ENCODE peak calls at places on chromosomes 6 and 20, in four cellular contexts. R is A549, J is K562, O is HepG2. Z is an unnamed sample.

GRCh38 chr20:16479666-16480065 is 93.6 kb downstream of the KIF16B start:
- DNase-seq in J (no peak), O (peak), R (no peak), Z (no peak)

GRCh38 chr20:34527016-34527415 is 10.8 kb downstream of the DYNLRB1 start:
- DNase-seq in O (no peak), R (no peak), J (no peak), Z (no peak)

GRCh38 chr6:19866199-19866872 is 29.2 kb downstream of the ID4 start:
- DNase-seq in J (no peak), R (no peak), O (no peak), Z (no peak)

GRCh38 chr6:137488736-137489409 is 5.3 kb downstream of the OLIG3 start:
- DNase-seq in O (no peak), R (no peak), J (no peak), Z (no peak)

GRCh38 chr20:64106435-64106961 is 867 bp downstream of the NPBWR2 start:
- DNase-seq in O (no peak), J (no peak), R (no peak), Z (no peak)

GRCh38 chr20:37396520-37397075 is 50.7 kb downstream of the SRC start:
- DNase-seq in J (peak), R (no peak), O (no peak), Z (no peak)

GRCh38 chr20:51310216-51310615 is 232.3 kb downstream of the NFATC2 start:
- DNase-seq in O (no peak), J (no peak), R (no peak), Z (no peak)

GRCh38 chr20:24648481-24648880 is 179.1 kb downstream of the SYNDIG1 start:
- DNase-seq in R (no peak), J (no peak), O (no peak), Z (no peak)

GRCh38 chr6:70860920-70861319 is 95.9 kb downstream of the B3GAT2 start:
- DNase-seq in J (no peak), R (no peak), O (no peak), Z (no peak)

GRCh38 chr20:53623454-53624206 is 30.0 kb upstream of the ZNF217 start:
- DNase-seq in O (peak), J (peak), R (peak), Z (peak)

GRCh38 chr20:37864275-37864674 is 38.7 kb upstream of the VSTM2L start:
- DNase-seq in R (no peak), J (no peak), O (no peak), Z (no peak)

GRCh38 chr6:3520541-3521220 is 63.8 kb upstream of the SLC22A23 start:
- DNase-seq in J (no peak), R (no peak), O (no peak), Z (no peak)

GRCh38 chr20:542777-543368 is 717 bp downstream of the CSNK2A1 start:
- DNase-seq in J (peak), O (no peak), R (peak), Z (no peak)

GRCh38 chr6:25717856-25718740 is 36.4 kb upstream of the SLC17A4 start:
- DNase-seq in O (peak), J (peak), R (peak), Z (no peak)

GRCh38 chr6:77456531-77457248 is 6.6 kb downstream of the HTR1B start:
- DNase-seq in J (no peak), R (no peak), O (peak), Z (no peak)

GRCh38 chr20:62808211-62808865 is 3.7 kb downstream of the OGFR start:
- DNase-seq in J (peak), R (peak), O (peak), Z (no peak)

GRCh38 chr6:121319112-121319553 is 15.1 kb downstream of the TBC1D32 start:
- DNase-seq in R (peak), J (no peak), O (peak), Z (no peak)

GRCh38 chr6:15956205-15957106 is 172.4 kb upstream of the MYLIP start:
- DNase-seq in J (peak), O (peak), R (no peak), Z (no peak)

GRCh38 chr20:37336369-37337207 is 9.4 kb upstream of the SRC start:
- DNase-seq in J (peak), O (no peak), R (no peak), Z (peak)

GRCh38 chr6:132256457-132256856 is 144.8 kb downstream of the MOXD1 start:
- DNase-seq in J (no peak), O (no peak), R (no peak), Z (no peak)

GRCh38 chr20:25540273-25540672 is 45.1 kb downstream of the NINL start:
- DNase-seq in R (no peak), J (peak), O (no peak), Z (no peak)

GRCh38 chr6:101001012-101001411 is 119.9 kb upstream of the ASCC3 start:
- DNase-seq in R (no peak), O (no peak), J (no peak), Z (no peak)

GRCh38 chr6:113873043-113873667 is 16.0 kb downstream of the MARCKS start:
- DNase-seq in J (no peak), O (peak), R (peak), Z (no peak)

GRCh38 chr6:87366899-87367298 is 22.3 kb downstream of the C6orf163 start:
- DNase-seq in O (no peak), R (no peak), J (no peak), Z (no peak)

GRCh38 chr20:34022154-34022842 is 28.6 kb downstream of the RALY start:
- DNase-seq in R (peak), O (peak), J (peak), Z (peak)

GRCh38 chr6:132132420-132132819 is 181.2 kb upstream of the CCN2 start:
- DNase-seq in R (no peak), J (no peak), O (no peak), Z (no peak)

GRCh38 chr6:20400476-20401402 is 940 bp upstream of the E2F3 start:
- DNase-seq in J (peak), R (peak), O (peak), Z (no peak)

GRCh38 chr20:49750611-49751396 is 37.1 kb upstream of the B4GALT5 start:
- DNase-seq in J (no peak), O (no peak), R (no peak), Z (peak)

DNA sequence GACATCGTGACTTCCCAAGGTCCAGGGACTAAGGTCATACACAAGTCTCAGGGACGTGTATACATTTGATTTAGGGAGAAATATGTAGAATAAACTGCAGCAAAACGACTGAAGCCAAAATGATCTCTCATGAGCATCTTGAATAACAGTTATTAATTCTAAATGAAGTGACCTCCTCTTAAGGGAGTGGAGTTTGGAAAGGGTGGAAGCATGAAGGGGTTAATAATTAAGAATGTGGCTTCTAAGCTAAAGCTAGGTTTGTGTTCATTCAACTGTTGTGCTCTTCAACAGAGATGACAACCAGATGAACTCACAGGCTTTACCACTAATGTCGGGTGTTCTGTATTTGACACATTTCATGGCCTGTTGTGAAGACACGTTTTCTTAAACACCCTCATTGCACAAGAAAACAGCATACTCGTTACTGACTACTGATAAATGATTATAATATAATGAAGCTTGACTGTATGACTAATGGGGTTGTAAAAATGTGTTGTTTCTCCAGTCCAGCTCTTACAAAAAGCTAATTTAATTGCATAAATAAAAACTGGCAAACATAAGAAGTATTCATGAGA is 1.5 kb downstream of the PPP1R14C start:
- DNase-seq in R (no peak), J (no peak), O (no peak), Z (no peak)
- H3K4me3 ChIP-seq in R (no peak), J (peak), O (no peak), Z (no peak)

GRCh38 chr6:53257001-53257400 is 91.7 kb downstream of the ELOVL5 start:
- DNase-seq in O (no peak), J (no peak), R (no peak), Z (no peak)

GRCh38 chr6:53246924-53247323 is 98.3 kb upstream of the GCM1 start:
- DNase-seq in O (no peak), R (no peak), J (no peak), Z (no peak)

GRCh38 chr6:53252177-53252692 is 96.5 kb downstream of the ELOVL5 start:
- DNase-seq in O (no peak), R (no peak), J (no peak), Z (no peak)

GRCh38 chr6:53250137-53250760 is 98.5 kb downstream of the ELOVL5 start:
- DNase-seq in O (no peak), J (no peak), R (no peak), Z (no peak)

GRCh38 chr6:53250761-53251672 is 97.7 kb downstream of the ELOVL5 start:
- DNase-seq in J (no peak), R (no peak), O (no peak), Z (no peak)
- TF ChIP-seq ESRRA in J (no peak), R (no peak), O (no peak), Z (no peak)

GRCh38 chr6:85449388-85449817 is 480 bp upstream of the NT5E start:
- DNase-seq in J (no peak), O (no peak), R (peak), Z (peak)
- H3K4me3 ChIP-seq in J (no peak), O (peak), R (peak), Z (peak)

DNA sequence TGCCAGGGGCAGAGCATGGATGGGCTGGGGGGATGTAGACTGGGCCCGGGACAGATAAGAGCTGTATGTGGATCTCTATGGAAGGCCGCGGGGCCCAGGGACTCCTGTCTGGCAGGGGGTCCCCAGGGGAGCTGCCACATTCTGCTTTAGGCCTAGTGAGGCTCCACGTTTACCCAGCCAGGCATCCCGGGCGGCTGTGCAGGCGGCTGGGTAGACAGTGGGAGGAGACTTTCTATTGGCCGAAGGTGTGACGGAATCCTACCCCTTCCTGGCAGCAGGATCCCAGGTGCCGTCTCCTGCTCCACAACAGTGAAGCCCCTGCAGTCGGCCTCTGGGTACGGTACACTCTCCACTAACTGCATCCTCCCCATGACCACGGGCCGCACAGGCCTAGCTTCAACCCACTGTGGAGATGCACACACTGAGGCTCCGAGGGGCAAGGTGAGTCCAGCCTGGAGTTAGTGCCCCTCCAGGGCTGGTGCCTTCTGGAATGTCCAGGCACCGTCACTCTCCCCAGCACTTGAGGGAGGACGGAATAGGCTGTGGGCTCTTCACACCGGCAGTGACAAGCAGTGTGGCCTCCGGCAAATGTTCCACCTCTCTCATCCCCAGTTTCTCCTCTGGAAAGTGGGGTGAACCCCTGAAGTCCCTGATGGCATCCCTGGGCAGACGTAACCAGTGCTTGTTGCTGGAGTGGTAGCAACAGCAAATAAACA is 36.8 kb upstream of the ZBP1 start:
- DNase-seq in O (no peak), R (no peak), J (no peak), Z (no peak)
- TF ChIP-seq ESRRA in O (no peak), R (no peak), J (no peak), Z (no peak)